ENCODE peak calls at places on chromosome 12, in seven cellular contexts. One of them, this sample, is unnamed.
A peak's percentile ranks its signal among the peaks of the same experiment; 100 is the strongest.

GRCh38 chr12:71214511-71215285 is 56.9 kb upstream of the TSPAN8 start:
- DNase-seq in T-helper 9 cell: no peak
- DNase-seq in body of pancreas: no peak
- DNase-seq in activated naive CD4-positive, alpha-beta T cell treated with Interleukin-2 at 50 U/mL for 16 hours: no peak
- DNase-seq in T-helper 1 cell: no peak
- DNase-seq in thoracic aorta: no peak
- DNase-seq in activated T-cell treated with anti-CD3 and anti-CD28 coated beads, Interleukin-2, amount 50 U/mL, for 72 hours: no peak
- DNase-seq in this sample: no peak

GRCh38 chr12:120892265-120892664 is 11.9 kb downstream of the SPPL3 start:
- DNase-seq in T-helper 9 cell: no peak
- DNase-seq in body of pancreas: no peak
- DNase-seq in activated naive CD4-positive, alpha-beta T cell treated with Interleukin-2 at 50 U/mL for 16 hours: no peak
- DNase-seq in T-helper 1 cell: no peak
- DNase-seq in thoracic aorta: no peak
- DNase-seq in activated T-cell treated with anti-CD3 and anti-CD28 coated beads, Interleukin-2, amount 50 U/mL, for 72 hours: no peak
- DNase-seq in this sample: no peak

GRCh38 chr12:43882578-43883178 is 46.8 kb downstream of the TMEM117 start:
- DNase-seq in T-helper 9 cell: peak; percentile 5
- DNase-seq in body of pancreas: no peak
- DNase-seq in activated naive CD4-positive, alpha-beta T cell treated with Interleukin-2 at 50 U/mL for 16 hours: peak; percentile 7
- DNase-seq in T-helper 1 cell: peak; percentile 42
- DNase-seq in thoracic aorta: no peak
- DNase-seq in activated T-cell treated with anti-CD3 and anti-CD28 coated beads, Interleukin-2, amount 50 U/mL, for 72 hours: peak; percentile 28
- DNase-seq in this sample: peak; percentile 45

GRCh38 chr12:11228268-11228879 is 41.1 kb downstream of the PRB3 start:
- DNase-seq in T-helper 9 cell: peak; percentile 6
- DNase-seq in body of pancreas: peak; percentile 20
- DNase-seq in activated naive CD4-positive, alpha-beta T cell treated with Interleukin-2 at 50 U/mL for 16 hours: peak; percentile 10
- DNase-seq in T-helper 1 cell: peak; percentile 28
- DNase-seq in thoracic aorta: no peak
- DNase-seq in activated T-cell treated with anti-CD3 and anti-CD28 coated beads, Interleukin-2, amount 50 U/mL, for 72 hours: peak; percentile 27
- DNase-seq in this sample: peak; percentile 42

GRCh38 chr12:100593490-100593889 is 20.0 kb downstream of the GAS2L3 start:
- DNase-seq in T-helper 9 cell: no peak
- DNase-seq in body of pancreas: no peak
- DNase-seq in activated naive CD4-positive, alpha-beta T cell treated with Interleukin-2 at 50 U/mL for 16 hours: no peak
- DNase-seq in T-helper 1 cell: no peak
- DNase-seq in thoracic aorta: no peak
- DNase-seq in activated T-cell treated with anti-CD3 and anti-CD28 coated beads, Interleukin-2, amount 50 U/mL, for 72 hours: no peak
- DNase-seq in this sample: no peak

GRCh38 chr12:132783917-132784531 is 22.4 kb upstream of the ANKLE2 start:
- DNase-seq in T-helper 9 cell: no peak
- DNase-seq in body of pancreas: no peak
- DNase-seq in activated naive CD4-positive, alpha-beta T cell treated with Interleukin-2 at 50 U/mL for 16 hours: no peak
- DNase-seq in T-helper 1 cell: no peak
- DNase-seq in thoracic aorta: no peak
- DNase-seq in activated T-cell treated with anti-CD3 and anti-CD28 coated beads, Interleukin-2, amount 50 U/mL, for 72 hours: no peak
- DNase-seq in this sample: no peak

GRCh38 chr12:123900898-123901376 is 71.7 kb downstream of the CCDC92 start:
- DNase-seq in T-helper 9 cell: no peak
- DNase-seq in body of pancreas: no peak
- DNase-seq in activated naive CD4-positive, alpha-beta T cell treated with Interleukin-2 at 50 U/mL for 16 hours: no peak
- DNase-seq in T-helper 1 cell: no peak
- DNase-seq in thoracic aorta: no peak
- DNase-seq in activated T-cell treated with anti-CD3 and anti-CD28 coated beads, Interleukin-2, amount 50 U/mL, for 72 hours: no peak
- DNase-seq in this sample: no peak

GRCh38 chr12:10361084-10361483 is 28.8 kb downstream of the KLRK1 start:
- DNase-seq in T-helper 9 cell: no peak
- DNase-seq in body of pancreas: no peak
- DNase-seq in activated naive CD4-positive, alpha-beta T cell treated with Interleukin-2 at 50 U/mL for 16 hours: no peak
- DNase-seq in T-helper 1 cell: no peak
- DNase-seq in thoracic aorta: no peak
- DNase-seq in activated T-cell treated with anti-CD3 and anti-CD28 coated beads, Interleukin-2, amount 50 U/mL, for 72 hours: no peak
- DNase-seq in this sample: no peak

GRCh38 chr12:45049912-45050318 is 984 bp downstream of the DBX2 start:
- DNase-seq in T-helper 9 cell: no peak
- DNase-seq in body of pancreas: no peak
- DNase-seq in activated naive CD4-positive, alpha-beta T cell treated with Interleukin-2 at 50 U/mL for 16 hours: no peak
- DNase-seq in T-helper 1 cell: no peak
- DNase-seq in thoracic aorta: no peak
- DNase-seq in activated T-cell treated with anti-CD3 and anti-CD28 coated beads, Interleukin-2, amount 50 U/mL, for 72 hours: no peak
- DNase-seq in this sample: no peak

GRCh38 chr12:24109381-24110039 is 160.0 kb upstream of the SOX5 start:
- DNase-seq in T-helper 9 cell: no peak
- DNase-seq in body of pancreas: no peak
- DNase-seq in activated naive CD4-positive, alpha-beta T cell treated with Interleukin-2 at 50 U/mL for 16 hours: no peak
- DNase-seq in T-helper 1 cell: peak; percentile 0
- DNase-seq in thoracic aorta: no peak
- DNase-seq in activated T-cell treated with anti-CD3 and anti-CD28 coated beads, Interleukin-2, amount 50 U/mL, for 72 hours: no peak
- DNase-seq in this sample: peak; percentile 8

GRCh38 chr12:41988715-41989114 is 156.0 kb downstream of the GXYLT1 start:
- DNase-seq in T-helper 9 cell: no peak
- DNase-seq in body of pancreas: no peak
- DNase-seq in activated naive CD4-positive, alpha-beta T cell treated with Interleukin-2 at 50 U/mL for 16 hours: no peak
- DNase-seq in T-helper 1 cell: no peak
- DNase-seq in thoracic aorta: no peak
- DNase-seq in activated T-cell treated with anti-CD3 and anti-CD28 coated beads, Interleukin-2, amount 50 U/mL, for 72 hours: no peak
- DNase-seq in this sample: no peak

GRCh38 chr12:42779186-42779859 is 189.8 kb upstream of the PRICKLE1 start:
- DNase-seq in T-helper 9 cell: no peak
- DNase-seq in body of pancreas: no peak
- DNase-seq in activated naive CD4-positive, alpha-beta T cell treated with Interleukin-2 at 50 U/mL for 16 hours: no peak
- DNase-seq in T-helper 1 cell: no peak
- DNase-seq in thoracic aorta: no peak
- DNase-seq in activated T-cell treated with anti-CD3 and anti-CD28 coated beads, Interleukin-2, amount 50 U/mL, for 72 hours: no peak
- DNase-seq in this sample: no peak

GRCh38 chr12:93156091-93156490 is 221.6 kb upstream of the NUDT4 start:
- DNase-seq in T-helper 9 cell: no peak
- DNase-seq in body of pancreas: no peak
- DNase-seq in activated naive CD4-positive, alpha-beta T cell treated with Interleukin-2 at 50 U/mL for 16 hours: no peak
- DNase-seq in T-helper 1 cell: no peak
- DNase-seq in thoracic aorta: no peak
- DNase-seq in activated T-cell treated with anti-CD3 and anti-CD28 coated beads, Interleukin-2, amount 50 U/mL, for 72 hours: no peak
- DNase-seq in this sample: no peak

GRCh38 chr12:112463478-112463877 is 44.7 kb downstream of the PTPN11 start:
- DNase-seq in T-helper 9 cell: no peak
- DNase-seq in body of pancreas: no peak
- DNase-seq in activated naive CD4-positive, alpha-beta T cell treated with Interleukin-2 at 50 U/mL for 16 hours: no peak
- DNase-seq in T-helper 1 cell: no peak
- DNase-seq in thoracic aorta: no peak
- DNase-seq in activated T-cell treated with anti-CD3 and anti-CD28 coated beads, Interleukin-2, amount 50 U/mL, for 72 hours: no peak
- DNase-seq in this sample: no peak

GRCh38 chr12:8697120-8697475 is 693 bp upstream of the RIMKLB start:
- DNase-seq in T-helper 9 cell: no peak
- DNase-seq in body of pancreas: no peak
- DNase-seq in activated naive CD4-positive, alpha-beta T cell treated with Interleukin-2 at 50 U/mL for 16 hours: no peak
- DNase-seq in T-helper 1 cell: no peak
- DNase-seq in thoracic aorta: no peak
- DNase-seq in activated T-cell treated with anti-CD3 and anti-CD28 coated beads, Interleukin-2, amount 50 U/mL, for 72 hours: no peak
- DNase-seq in this sample: peak; percentile 44

GRCh38 chr12:85855305-85855704 is 18.8 kb upstream of the NTS start:
- DNase-seq in T-helper 9 cell: no peak
- DNase-seq in body of pancreas: no peak
- DNase-seq in activated naive CD4-positive, alpha-beta T cell treated with Interleukin-2 at 50 U/mL for 16 hours: no peak
- DNase-seq in T-helper 1 cell: no peak
- DNase-seq in thoracic aorta: no peak
- DNase-seq in activated T-cell treated with anti-CD3 and anti-CD28 coated beads, Interleukin-2, amount 50 U/mL, for 72 hours: no peak
- DNase-seq in this sample: no peak

GRCh38 chr12:77608157-77608755 is 222.4 kb upstream of the NAV3 start:
- DNase-seq in T-helper 9 cell: no peak
- DNase-seq in body of pancreas: no peak
- DNase-seq in activated naive CD4-positive, alpha-beta T cell treated with Interleukin-2 at 50 U/mL for 16 hours: no peak
- DNase-seq in T-helper 1 cell: no peak
- DNase-seq in thoracic aorta: no peak
- DNase-seq in activated T-cell treated with anti-CD3 and anti-CD28 coated beads, Interleukin-2, amount 50 U/mL, for 72 hours: no peak
- DNase-seq in this sample: no peak

GRCh38 chr12:44626883-44627282 is 249.2 kb downstream of the NELL2 start:
- DNase-seq in T-helper 9 cell: no peak
- DNase-seq in body of pancreas: no peak
- DNase-seq in activated naive CD4-positive, alpha-beta T cell treated with Interleukin-2 at 50 U/mL for 16 hours: no peak
- DNase-seq in T-helper 1 cell: no peak
- DNase-seq in thoracic aorta: no peak
- DNase-seq in activated T-cell treated with anti-CD3 and anti-CD28 coated beads, Interleukin-2, amount 50 U/mL, for 72 hours: no peak
- DNase-seq in this sample: no peak

GRCh38 chr12:103580026-103580425 is 7.0 kb upstream of the STAB2 start:
- DNase-seq in T-helper 9 cell: no peak
- DNase-seq in body of pancreas: no peak
- DNase-seq in activated naive CD4-positive, alpha-beta T cell treated with Interleukin-2 at 50 U/mL for 16 hours: no peak
- DNase-seq in T-helper 1 cell: no peak
- DNase-seq in thoracic aorta: no peak
- DNase-seq in activated T-cell treated with anti-CD3 and anti-CD28 coated beads, Interleukin-2, amount 50 U/mL, for 72 hours: no peak
- DNase-seq in this sample: no peak